ENCODE peak calls at places on chromosomes 13 and 19, in six cellular contexts. D is suprapubic skin, A is stomach, L is transverse colon, S is breast epithelium, X is Panc1. M is an unnamed sample.

GRCh38 chr19:42150940-42151339 is 18.7 kb upstream of the POU2F2 start:
- DNase-seq in D (no peak), A (no peak), L (no peak), S (no peak), X (no peak), M (no peak)

GRCh38 chr13:110161112-110161897 is 145.7 kb downstream of the COL4A1 start:
- DNase-seq in D (no peak), A (no peak), L (no peak), S (no peak), X (no peak), M (no peak)

GRCh38 chr19:5154129-5154798 is 185.4 kb downstream of the KDM4B start:
- DNase-seq in D (peak; percentile 77), A (peak; percentile 52), L (peak; percentile 38), S (no peak), X (no peak), M (peak; percentile 82)

GRCh38 chr19:10421240-10421948 is 1.1 kb downstream of the PDE4A start:
- DNase-seq in D (no peak), A (no peak), L (no peak), S (no peak), X (no peak), M (no peak)

GRCh38 chr13:45615501-45616101 is at the start of gene ERICH6B:
- DNase-seq in D (no peak), A (no peak), L (no peak), S (no peak), X (no peak), M (no peak)

GRCh38 chr13:60397693-60398437 is 845 bp downstream of the TDRD3 start:
- DNase-seq in D (peak; percentile 82), A (peak; percentile 63), L (peak; percentile 66), S (peak; percentile 59), X (no peak), M (peak; percentile 93)

GRCh38 chr19:7687177-7687576 is 6.5 kb downstream of the TRAPPC5 start:
- DNase-seq in D (no peak), A (no peak), L (no peak), S (no peak), X (no peak), M (peak; percentile 69)

GRCh38 chr19:16599655-16600346 is 27.6 kb upstream of the SLC35E1 start:
- DNase-seq in D (no peak), A (no peak), L (no peak), S (no peak), X (no peak), M (no peak)

GRCh38 chr13:113898391-113898790 is 34.5 kb upstream of the GAS6 start:
- DNase-seq in D (no peak), A (no peak), L (no peak), S (peak; percentile 17), X (no peak), M (no peak)

GRCh38 chr19:13076320-13076719 is 26.3 kb downstream of the LYL1 start:
- DNase-seq in D (no peak), A (no peak), L (no peak), S (no peak), X (no peak), M (no peak)

GRCh38 chr13:73782781-73783180 is 351.4 kb downstream of the KLF12 start:
- DNase-seq in D (no peak), A (no peak), L (no peak), S (no peak), X (no peak), M (no peak)

GRCh38 chr19:6238256-6238642 is 41.5 kb downstream of the MLLT1 start:
- DNase-seq in D (no peak), A (no peak), L (no peak), S (no peak), X (no peak), M (no peak)

GRCh38 chr13:112808377-112809140 is 118.7 kb downstream of the ATP11A start:
- DNase-seq in D (no peak), A (no peak), L (no peak), S (no peak), X (no peak), M (no peak)

GRCh38 chr19:43300876-43301765 is 31.8 kb upstream of the PSG9 start:
- DNase-seq in D (no peak), A (no peak), L (no peak), S (no peak), X (no peak), M (no peak)

GRCh38 chr19:7512400-7512851 is 3.5 kb upstream of the ZNF358 start:
- DNase-seq in D (no peak), A (no peak), L (no peak), S (no peak), X (no peak), M (no peak)

GRCh38 chr13:111659842-111660241 is 339.4 kb downstream of the TEX29 start:
- DNase-seq in D (peak; percentile 21), A (no peak), L (no peak), S (no peak), X (no peak), M (no peak)

GRCh38 chr19:41298327-41298964 is 11.5 kb upstream of the CCDC97 start:
- DNase-seq in D (no peak), A (peak; percentile 63), L (peak; percentile 78), S (peak; percentile 84), X (no peak), M (no peak)

GRCh38 chr13:53782400-53783030 is 753.9 kb downstream of the OLFM4 start:
- DNase-seq in D (no peak), A (peak; percentile 32), L (no peak), S (no peak), X (peak; percentile 12), M (no peak)

GRCh38 chr13:104385409-104385808 is 1319.2 kb upstream of the SLC10A2 start:
- DNase-seq in D (no peak), A (no peak), L (no peak), S (no peak), X (no peak), M (no peak)

GRCh38 chr19:45175663-45176345 is 2.2 kb downstream of the TRAPPC6A start:
- DNase-seq in D (no peak), A (no peak), L (no peak), S (no peak), X (no peak), M (no peak)

GRCh38 chr19:45178262-45179062 is at the start of gene BLOC1S3:
- DNase-seq in D (peak; percentile 100), A (peak; percentile 100), L (peak; percentile 100), S (peak; percentile 100), X (peak; percentile 99), M (peak; percentile 100)

GRCh38 chr19:45179063-45179847 is 671 bp downstream of the BLOC1S3 start:
- DNase-seq in D (no peak), A (peak; percentile 55), L (peak; percentile 42), S (no peak), X (no peak), M (peak; percentile 91)

GRCh38 chr19:45179848-45180370 is 1.3 kb downstream of the BLOC1S3 start:
- DNase-seq in D (no peak), A (no peak), L (no peak), S (no peak), X (no peak), M (no peak)

GRCh38 chr19:45177817-45178261 is at the start of gene TRAPPC6A:
- DNase-seq in D (no peak), A (peak; percentile 39), L (no peak), S (no peak), X (no peak), M (no peak)
- TF ChIP-seq POLR2AphosphoS5 in D (no peak), A (peak; percentile 54), L (peak; percentile 84), S (peak; percentile 89), X (peak; percentile 55), M (peak; percentile 96)

GRCh38 chr13:26816876-26817275 is 56.3 kb upstream of the GPR12 start:
- DNase-seq in D (no peak), A (no peak), L (no peak), S (no peak), X (no peak), M (no peak)

GRCh38 chr13:26813626-26814348 is 53.2 kb upstream of the GPR12 start:
- DNase-seq in D (no peak), A (no peak), L (no peak), S (no peak), X (no peak), M (no peak)

GRCh38 chr13:26806891-26807290 is 46.3 kb upstream of the GPR12 start:
- DNase-seq in D (no peak), A (no peak), L (no peak), S (no peak), X (no peak), M (no peak)

GRCh38 chr13:26810095-26810494 is 49.5 kb upstream of the GPR12 start:
- DNase-seq in D (no peak), A (no peak), L (no peak), S (no peak), X (no peak), M (no peak)

GRCh38 chr13:26811636-26812035 is 51.0 kb upstream of the GPR12 start:
- DNase-seq in D (no peak), A (no peak), L (no peak), S (no peak), X (no peak), M (no peak)
- TF ChIP-seq CTCF in D (no peak), A (no peak), L (no peak), S (no peak), X (no peak), M (no peak)

GRCh38 chr13:30289533-30289932 is 17.8 kb downstream of the KATNAL1 start:
- DNase-seq in D (no peak), A (no peak), L (no peak), S (no peak), X (no peak), M (no peak)
- TF ChIP-seq POLR2AphosphoS5 in D (no peak), A (no peak), L (no peak), S (no peak), X (no peak), M (no peak)

DNA sequence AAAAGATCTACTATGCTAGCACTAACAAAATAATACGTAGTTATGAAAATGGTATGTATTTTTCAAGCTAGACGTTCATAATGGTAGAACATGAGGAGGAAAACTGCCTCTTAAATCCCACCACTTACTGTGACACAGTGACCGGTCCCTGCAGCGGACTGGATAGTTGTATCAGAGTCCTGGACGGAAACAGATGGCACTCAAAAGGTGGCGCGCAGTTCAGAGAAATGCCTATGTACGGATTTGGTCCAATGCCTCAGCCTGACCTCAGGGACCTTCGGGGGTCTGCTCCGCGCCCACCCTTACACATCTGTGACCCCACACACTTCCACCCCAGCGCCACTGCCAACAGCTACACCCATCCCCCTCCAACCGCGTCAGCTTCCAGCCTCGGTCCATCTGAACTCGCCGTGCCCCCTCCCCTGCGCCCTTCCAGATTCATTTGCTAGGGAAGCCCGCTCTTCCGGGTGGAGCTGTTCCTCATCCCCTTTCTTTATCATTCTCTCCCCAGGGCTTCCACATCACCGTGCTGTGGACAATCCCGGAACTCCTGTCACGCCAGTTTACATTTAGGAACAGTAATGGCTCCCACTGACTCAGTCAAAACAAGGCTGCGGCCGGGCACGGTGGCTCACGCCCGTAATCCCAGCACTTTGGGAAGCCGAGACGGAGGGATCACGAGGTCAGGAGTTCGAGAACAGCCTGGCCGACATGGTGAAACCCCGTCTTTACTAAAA is 794 bp upstream of the LENG8 start:
- DNase-seq in D (peak; percentile 84), A (no peak), L (peak; percentile 63), S (no peak), X (no peak), M (peak; percentile 87)
- TF ChIP-seq CTCF in D (no peak), A (no peak), L (no peak), S (peak; percentile 23), X (no peak), M (no peak)